ENCODE peak calls at places on chromosome 15, in four cellular contexts. M is stimulated activated CD8-positive, alpha-beta memory T cell treated with anti-CD3 and anti-CD28 coated beads, Interleukin-2, amount 100 ng/mL, for 48 hours; A is Daoy; J is cardiac muscle cell. I is an unnamed sample.

GRCh38 chr15:80818996-80819395 is 39.8 kb downstream of the CEMIP start:
- DNase-seq in M (no peak), A (no peak), J (no peak), I (no peak)

GRCh38 chr15:85615930-85616329 is 178.8 kb downstream of the KLHL25 start:
- DNase-seq in M (no peak), A (no peak), J (peak; percentile 64), I (no peak)

GRCh38 chr15:83106994-83107840 is at the start of gene TM6SF1:
- DNase-seq in M (no peak), A (no peak), J (peak; percentile 61), I (no peak)

GRCh38 chr15:42499888-42500609 is 4.6 kb downstream of the SNAP23 start:
- DNase-seq in M (no peak), A (peak; percentile 6), J (no peak), I (no peak)

GRCh38 chr15:73838795-73839565 is 34.4 kb upstream of the TBC1D21 start:
- DNase-seq in M (no peak), A (peak; percentile 12), J (no peak), I (no peak)

GRCh38 chr15:41411031-41411430 is 5.9 kb upstream of the RTF1 start:
- DNase-seq in M (no peak), A (no peak), J (no peak), I (no peak)

GRCh38 chr15:42171122-42171521 is 14.7 kb upstream of the PLA2G4F start:
- DNase-seq in M (no peak), A (no peak), J (no peak), I (no peak)

GRCh38 chr15:83398591-83398990 is 48.5 kb upstream of the SH3GL3 start:
- DNase-seq in M (no peak), A (peak; percentile 38), J (no peak), I (no peak)

GRCh38 chr15:38692789-38693062 is 128.1 kb upstream of the RASGRP1 start:
- DNase-seq in M (no peak), A (no peak), J (no peak), I (no peak)

GRCh38 chr15:71691700-71692417 is 118.5 kb upstream of the NR2E3 start:
- DNase-seq in M (no peak), A (peak; percentile 87), J (no peak), I (no peak)

GRCh38 chr15:40511093-40511471 is 40.3 kb downstream of the CHST14 start:
- DNase-seq in M (no peak), A (no peak), J (no peak), I (no peak)

GRCh38 chr15:99682455-99682854 is 50.8 kb downstream of the LYSMD4 start:
- DNase-seq in M (no peak), A (peak; percentile 77), J (no peak), I (no peak)

GRCh38 chr15:41495736-41496599 is 2.3 kb downstream of the ITPKA start:
- DNase-seq in M (no peak), A (no peak), J (peak; percentile 55), I (no peak)

GRCh38 chr15:64224508-64224907 is 61.7 kb upstream of the PPIB start:
- DNase-seq in M (no peak), A (no peak), J (peak; percentile 36), I (no peak)

GRCh38 chr15:73856458-73857192 is 16.7 kb upstream of the TBC1D21 start:
- DNase-seq in M (no peak), A (no peak), J (no peak), I (no peak)

GRCh38 chr15:37585966-37586656 is 348.3 kb upstream of the TMCO5A start:
- DNase-seq in M (no peak), A (no peak), J (no peak), I (no peak)

GRCh38 chr15:93428135-93428534 is 339.1 kb upstream of the RGMA start:
- DNase-seq in M (no peak), A (peak; percentile 65), J (no peak), I (no peak)

GRCh38 chr15:66401130-66402021 is 14.7 kb downstream of the MAP2K1 start:
- DNase-seq in M (no peak), A (no peak), J (no peak), I (no peak)

GRCh38 chr15:59154268-59154667 is 49.3 kb downstream of the CCNB2 start:
- DNase-seq in M (no peak), A (no peak), J (no peak), I (no peak)

GRCh38 chr15:56757884-56758283 is 24.6 kb upstream of the ZNF280D start:
- DNase-seq in M (no peak), A (no peak), J (no peak), I (no peak)

GRCh38 chr15:51132384-51133139 is 37.9 kb upstream of the TNFAIP8L3 start:
- DNase-seq in M (no peak), A (peak; percentile 87), J (peak; percentile 50), I (no peak)

GRCh38 chr15:71807125-71807629 is 3.2 kb upstream of the NR2E3 start:
- DNase-seq in M (no peak), A (no peak), J (no peak), I (no peak)

GRCh38 chr15:66849746-66850077 is 147.7 kb downstream of the SMAD6 start:
- DNase-seq in M (no peak), A (no peak), J (no peak), I (no peak)

I was measured in effector CD8-positive, alpha-beta T cell.